ENCODE peak calls at places on chromosomes 5 and 9, in four cellular contexts. C is A549, K is HepG2, X is H1. M is an unnamed sample.

GRCh38 chr9:113526841-113527240 is 63.3 kb downstream of the RGS3 start:
- DNase-seq in C (no peak), K (no peak), X (no peak), M (no peak)

GRCh38 chr5:125032286-125032685 is 285.8 kb upstream of the ZNF608 start:
- DNase-seq in C (no peak), K (no peak), X (no peak), M (no peak)

GRCh38 chr9:104863180-104863883 is 64.6 kb downstream of the ABCA1 start:
- DNase-seq in C (peak; percentile 68), X (no peak), K (peak; percentile 59), M (peak; percentile 59)

GRCh38 chr9:88462191-88462590 is 72.8 kb upstream of the NXNL2 start:
- DNase-seq in K (no peak), X (no peak), C (no peak), M (no peak)

GRCh38 chr5:167759411-167759821 is 532.0 kb upstream of the WWC1 start:
- DNase-seq in X (no peak), C (peak; percentile 67), K (no peak), M (no peak)

GRCh38 chr9:80204054-80204453 is 632.3 kb downstream of the TLE4 start:
- DNase-seq in C (no peak), X (no peak), K (no peak), M (no peak)

GRCh38 chr9:37925786-37926736 is 22.1 kb upstream of the SLC25A51 start:
- DNase-seq in K (no peak), X (no peak), C (no peak), M (no peak)

GRCh38 chr5:73486119-73486899 is 11.9 kb upstream of the BTF3 start:
- DNase-seq in K (no peak), C (no peak), X (peak; percentile 55), M (no peak)

GRCh38 chr9:126705767-126706697 is 92.3 kb downstream of the LMX1B start:
- DNase-seq in K (peak; percentile 35), C (peak; percentile 63), X (peak; percentile 97), M (peak; percentile 75)

GRCh38 chr9:13614060-13614459 is 334.6 kb upstream of the MPDZ start:
- DNase-seq in K (no peak), C (no peak), X (no peak), M (no peak)
- TF ChIP-seq PHF8 in K (no peak), C (no peak), X (no peak), M (no peak)

DNA sequence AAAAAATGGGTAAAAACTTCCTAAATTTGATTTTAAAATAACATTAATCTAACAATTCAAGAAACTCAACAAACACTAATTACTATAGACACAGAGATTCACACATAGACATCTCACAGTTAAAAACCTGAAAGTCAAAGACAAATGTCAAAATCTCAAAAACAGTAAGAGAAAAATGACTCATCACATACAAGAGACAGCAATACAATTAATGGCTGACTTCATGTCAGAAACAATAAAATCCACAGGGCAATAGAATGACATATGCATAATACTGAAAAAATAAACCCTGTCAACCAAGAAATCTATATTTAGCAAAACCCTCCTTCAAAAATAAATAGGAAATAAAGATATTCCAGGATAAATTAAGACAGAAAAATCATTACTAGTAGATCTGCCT is 200.4 kb downstream of the CEMIP2 start:
- DNase-seq in K (no peak), X (no peak), C (no peak), M (no peak)
- TF ChIP-seq PHF8 in K (no peak), X (no peak), C (no peak), M (no peak)

GRCh38 chr5:94702729-94703128 is 84.3 kb downstream of the SLF1 start:
- DNase-seq in X (no peak), K (no peak), C (no peak), M (no peak)

GRCh38 chr5:94709277-94709676 is 90.8 kb downstream of the SLF1 start:
- DNase-seq in C (no peak), K (no peak), X (no peak), M (no peak)

GRCh38 chr5:94707359-94707758 is 88.9 kb downstream of the SLF1 start:
- DNase-seq in C (no peak), X (no peak), K (no peak), M (no peak)

GRCh38 chr5:94700592-94700991 is 82.1 kb downstream of the SLF1 start:
- DNase-seq in K (no peak), X (no peak), C (no peak), M (no peak)

DNA sequence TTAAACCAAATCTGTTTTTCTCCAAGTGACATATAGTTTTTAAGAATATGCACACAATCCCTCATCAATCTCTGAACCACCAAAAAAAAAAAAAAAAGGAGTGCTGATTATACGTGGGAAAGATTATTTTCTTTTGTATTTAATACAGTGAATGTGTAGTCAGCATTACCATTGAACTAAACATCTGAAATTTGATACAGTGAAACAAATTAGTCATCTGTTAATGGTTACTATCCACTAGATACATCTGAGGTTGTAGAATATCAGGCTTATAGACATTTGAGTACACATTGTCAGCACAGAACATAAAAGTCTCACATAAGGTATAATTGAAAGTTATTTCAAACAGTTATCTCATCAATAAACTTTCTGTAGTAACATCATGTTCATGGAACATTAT is 87.0 kb downstream of the SLF1 start:
- DNase-seq in K (no peak), C (no peak), X (no peak), M (no peak)
- TF ChIP-seq PHF8 in K (no peak), C (no peak), X (no peak), M (no peak)

DNA sequence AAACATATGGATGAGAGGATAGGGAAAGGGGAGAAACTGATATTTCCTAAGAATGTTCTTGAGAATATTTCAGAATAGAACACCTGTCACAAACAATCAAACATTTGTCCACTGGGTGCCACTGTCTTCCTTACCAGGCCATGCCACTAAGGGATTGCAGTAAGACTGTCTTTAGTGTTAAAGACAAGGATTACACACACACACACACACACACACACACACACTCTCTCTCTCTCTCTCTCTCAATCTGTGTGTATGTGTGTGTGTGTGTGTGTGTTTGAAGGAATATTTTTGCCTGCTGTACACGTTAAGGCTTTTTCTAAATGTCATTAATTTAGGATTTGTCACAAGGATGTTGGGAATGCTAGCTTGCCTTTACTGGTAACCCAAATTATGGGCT is 54.4 kb downstream of the CCDC192 start:
- DNase-seq in K (no peak), C (peak; percentile 76), X (no peak), M (peak; percentile 11)
- TF ChIP-seq PHF8 in K (no peak), C (no peak), X (no peak), M (no peak)

M was measured in K562.